ENCODE peak calls at places on chromosomes 2 and 18, in four cellular contexts. T is IMR-90, C is K562, M is colonic mucosa. L is an unnamed sample.

GRCh38 chr18:26456070-26456491 is 92.3 kb downstream of the KCTD1 start:
- DNase-seq in C (no peak), M (no peak), T (no peak), L (no peak)

GRCh38 chr2:220068877-220069276 is 441.4 kb downstream of the SLC4A3 start:
- DNase-seq in T (no peak), M (no peak), C (no peak), L (no peak)

GRCh38 chr2:174392706-174393105 is 2.8 kb upstream of the SCRN3 start:
- DNase-seq in T (no peak), C (no peak), M (no peak), L (no peak)

GRCh38 chr2:6650311-6650710 is 215.4 kb downstream of the CMPK2 start:
- DNase-seq in C (no peak), T (no peak), M (no peak), L (no peak)

GRCh38 chr2:47198985-47199451 is 43.9 kb upstream of the STPG4 start:
- DNase-seq in M (no peak), T (peak), C (peak), L (peak)

GRCh38 chr2:14552286-14552685 is 80.2 kb upstream of the LRATD1 start:
- DNase-seq in M (no peak), C (no peak), T (no peak), L (no peak)

GRCh38 chr2:153543639-153544071 is 65.1 kb upstream of the RPRM start:
- DNase-seq in M (no peak), T (no peak), C (no peak), L (no peak)

GRCh38 chr18:58402247-58402646 is 226.6 kb downstream of the ALPK2 start:
- DNase-seq in T (no peak), C (no peak), M (no peak), L (no peak)

GRCh38 chr2:240585101-240585500 is 1.4 kb upstream of the CAPN10 start:
- DNase-seq in M (no peak), C (no peak), T (no peak), L (no peak)

GRCh38 chr2:236161531-236161930 is 6.7 kb downstream of the GBX2 start:
- DNase-seq in M (no peak), C (no peak), T (no peak), L (no peak)

GRCh38 chr2:227506456-227506855 is 34.5 kb downstream of the AGFG1 start:
- DNase-seq in C (no peak), T (no peak), M (no peak), L (no peak)

GRCh38 chr2:111689899-111690298 is 194.1 kb downstream of the ANAPC1 start:
- DNase-seq in T (no peak), M (no peak), C (no peak), L (no peak)

GRCh38 chr2:239322414-239323086 is 78.3 kb downstream of the HDAC4 start:
- DNase-seq in C (peak), M (peak), T (peak), L (no peak)

GRCh38 chr2:39320162-39320561 is 76.4 kb upstream of the CDKL4 start:
- DNase-seq in C (no peak), M (no peak), T (no peak), L (no peak)

GRCh38 chr2:28639836-28640235 is 111.8 kb upstream of the PPP1CB start:
- DNase-seq in C (no peak), T (no peak), M (peak), L (no peak)

GRCh38 chr18:25350561-25351201 is 1.3 kb downstream of the ZNF521 start:
- DNase-seq in M (peak), C (no peak), T (peak), L (peak)

GRCh38 chr18:36526611-36527010 is 229.1 kb downstream of the FHOD3 start:
- DNase-seq in T (peak), C (no peak), M (no peak), L (no peak)

GRCh38 chr2:120606280-120606679 is 129.4 kb upstream of the GLI2 start:
- DNase-seq in C (no peak), T (no peak), M (no peak), L (no peak)

GRCh38 chr2:238161291-238162051 is 2.7 kb downstream of the ERFE start:
- DNase-seq in T (no peak), C (no peak), M (no peak), L (no peak)

GRCh38 chr2:11753452-11753885 is 7.0 kb downstream of the LPIN1 start:
- DNase-seq in C (no peak), M (peak), T (no peak), L (no peak)

GRCh38 chr2:215435261-215435808 is 533 bp downstream of the FN1 start:
- DNase-seq in T (no peak), C (peak), M (no peak), L (no peak)

GRCh38 chr2:238420878-238421694 is 5.6 kb upstream of the ASB1 start:
- DNase-seq in T (no peak), M (no peak), C (peak), L (no peak)

GRCh38 chr2:182103531-182103930 is 117.9 kb downstream of the PPP1R1C start:
- DNase-seq in M (no peak), T (no peak), C (no peak), L (no peak)

GRCh38 chr18:44185981-44186380 is 494.7 kb upstream of the SETBP1 start:
- DNase-seq in C (no peak), M (no peak), T (no peak), L (no peak)

GRCh38 chr18:61738488-61738887 is 154.3 kb downstream of the RNF152 start:
- DNase-seq in M (no peak), T (peak), C (no peak), L (no peak)

GRCh38 chr2:38685116-38685735 is 19.3 kb downstream of the GALM start:
- DNase-seq in C (peak), T (peak), M (no peak), L (no peak)

GRCh38 chr18:68874361-68874760 is 76.5 kb downstream of the CCDC102B start:
- DNase-seq in C (no peak), M (no peak), T (peak), L (no peak)

DNA sequence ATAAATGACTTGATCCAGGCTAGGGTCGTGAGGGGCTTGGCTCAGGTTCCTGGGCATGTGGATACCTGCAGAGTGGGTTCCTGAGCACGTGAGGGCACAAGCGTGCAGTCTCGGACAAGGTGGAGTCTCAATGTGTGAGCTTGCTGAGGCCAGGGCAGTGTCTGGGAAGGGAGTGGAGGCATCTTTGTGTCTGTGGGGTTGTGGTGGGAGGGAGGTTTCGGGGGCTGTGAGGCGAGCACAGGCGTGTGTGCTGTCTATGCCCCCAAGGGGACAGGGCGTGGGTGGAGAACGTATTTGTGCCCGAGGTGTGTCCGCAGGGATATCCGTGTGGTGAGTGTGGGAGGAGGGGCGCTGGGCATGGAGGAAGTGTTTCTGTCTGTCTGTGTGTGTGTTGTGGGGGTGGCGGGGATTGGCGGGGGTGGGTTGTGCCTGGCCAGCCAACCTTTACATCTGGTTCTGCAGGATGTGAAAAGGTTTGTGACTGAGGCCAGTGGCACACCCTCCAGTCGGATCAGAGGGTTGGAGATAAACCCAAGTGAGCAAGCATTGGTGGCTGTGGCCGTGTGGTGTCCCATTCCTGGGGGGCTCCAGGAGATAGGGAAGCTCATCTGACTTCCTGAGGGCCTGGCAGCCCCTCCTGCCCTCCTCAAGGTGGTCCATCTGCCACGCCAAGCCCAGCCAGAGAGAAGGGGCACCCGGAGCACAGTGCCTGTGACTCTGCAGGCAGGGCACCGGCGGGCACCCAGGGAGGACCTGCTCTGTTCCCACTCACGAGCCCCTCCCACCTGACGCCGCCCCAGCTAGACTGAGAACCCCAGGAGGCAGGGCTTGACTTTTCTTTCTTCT is 57.1 kb downstream of the ZFP36L2 start:
- DNase-seq in T (no peak), M (peak), C (no peak), L (no peak)
- TF ChIP-seq CTCF in T (no peak), M (no peak), C (no peak), L (no peak)

DNA sequence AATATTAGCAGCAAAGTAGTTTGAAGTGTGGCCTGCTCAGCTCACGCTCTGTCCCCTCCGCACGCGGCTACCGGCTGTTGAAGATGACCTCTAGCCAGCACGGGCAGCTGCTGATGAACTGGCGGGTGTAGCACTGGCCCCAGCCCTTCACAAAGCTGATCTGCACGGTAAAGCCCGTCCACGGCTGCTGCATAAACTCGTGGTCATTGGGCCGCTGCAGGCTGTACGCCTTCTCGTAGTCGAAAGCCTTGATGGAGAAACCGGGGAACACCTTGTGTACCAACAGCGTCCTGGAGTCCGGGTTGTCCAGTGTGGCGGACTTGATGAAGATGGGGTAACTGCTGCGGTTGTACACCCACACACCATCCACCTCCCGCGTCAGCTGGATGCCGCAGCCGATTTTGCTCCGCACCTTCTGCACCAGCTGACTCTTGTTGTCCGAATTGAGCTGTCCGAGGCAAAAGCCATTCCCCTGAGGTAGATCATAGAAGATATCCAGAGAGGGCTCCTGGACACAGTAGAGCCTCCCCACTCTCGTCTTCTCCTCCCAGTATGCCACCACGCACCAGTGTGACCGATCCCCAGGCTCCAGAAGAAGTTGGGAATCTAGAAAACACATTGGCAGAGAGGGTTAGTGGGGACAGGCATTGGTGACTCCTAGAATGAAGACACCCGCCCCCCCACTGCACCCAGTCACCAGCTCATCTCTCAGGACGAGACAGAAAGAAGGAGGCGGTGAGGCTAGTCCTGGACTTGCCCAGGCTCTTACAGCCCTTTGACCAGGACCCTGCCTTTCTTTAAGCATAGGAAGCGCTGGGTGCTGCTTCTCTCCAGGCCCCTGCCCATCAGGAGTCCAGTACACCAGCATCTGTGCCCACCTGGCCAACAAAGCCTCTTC is 29.2 kb downstream of the SMAD7 start:
- DNase-seq in T (no peak), C (no peak), M (peak), L (no peak)
- H3K4me3 ChIP-seq in T (no peak), C (no peak), M (no peak), L (no peak)

GRCh38 chr18:5894215-5894612 is 1.1 kb downstream of the TMEM200C start:
- DNase-seq in C (no peak), M (no peak), T (peak), L (no peak)
- H3K27ac ChIP-seq in C (no peak), M (no peak), T (peak), L (no peak)

DNA sequence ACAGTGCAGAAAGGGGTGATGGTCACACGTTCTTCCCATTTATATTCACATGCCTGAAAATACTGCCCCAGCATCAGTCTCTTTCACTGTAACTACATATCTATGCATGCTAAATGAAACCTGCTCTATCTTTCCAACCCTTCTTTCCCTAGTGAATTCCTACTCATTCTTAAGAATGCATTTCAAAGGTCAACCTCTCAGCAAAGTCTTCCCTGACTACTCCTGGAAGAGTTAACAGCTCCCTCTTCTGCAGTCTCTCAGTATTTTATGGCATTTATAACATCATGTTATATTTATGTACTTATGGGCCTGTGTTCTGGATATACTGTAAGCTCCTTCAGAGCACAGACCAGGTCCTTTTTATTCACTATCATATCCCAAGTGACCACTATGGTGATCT is 71.7 kb upstream of the GALNT5 start:
- DNase-seq in M (no peak), T (peak), C (no peak), L (no peak)
- TF ChIP-seq CTCF in M (no peak), T (peak), C (no peak), L (peak)

GRCh38 chr2:231397011-231397927 is 1.8 kb downstream of the B3GNT7 start:
- DNase-seq in T (no peak), C (no peak), M (peak), L (no peak)

GRCh38 chr2:231397928-231398294 is 2.4 kb downstream of the B3GNT7 start:
- DNase-seq in C (no peak), T (no peak), M (peak), L (no peak)

GRCh38 chr2:231395188-231396057 is at the start of gene B3GNT7:
- DNase-seq in C (no peak), T (no peak), M (peak), L (no peak)

GRCh38 chr2:231394201-231395141 is 1.0 kb upstream of the B3GNT7 start:
- DNase-seq in M (peak), T (no peak), C (peak), L (no peak)

DNA sequence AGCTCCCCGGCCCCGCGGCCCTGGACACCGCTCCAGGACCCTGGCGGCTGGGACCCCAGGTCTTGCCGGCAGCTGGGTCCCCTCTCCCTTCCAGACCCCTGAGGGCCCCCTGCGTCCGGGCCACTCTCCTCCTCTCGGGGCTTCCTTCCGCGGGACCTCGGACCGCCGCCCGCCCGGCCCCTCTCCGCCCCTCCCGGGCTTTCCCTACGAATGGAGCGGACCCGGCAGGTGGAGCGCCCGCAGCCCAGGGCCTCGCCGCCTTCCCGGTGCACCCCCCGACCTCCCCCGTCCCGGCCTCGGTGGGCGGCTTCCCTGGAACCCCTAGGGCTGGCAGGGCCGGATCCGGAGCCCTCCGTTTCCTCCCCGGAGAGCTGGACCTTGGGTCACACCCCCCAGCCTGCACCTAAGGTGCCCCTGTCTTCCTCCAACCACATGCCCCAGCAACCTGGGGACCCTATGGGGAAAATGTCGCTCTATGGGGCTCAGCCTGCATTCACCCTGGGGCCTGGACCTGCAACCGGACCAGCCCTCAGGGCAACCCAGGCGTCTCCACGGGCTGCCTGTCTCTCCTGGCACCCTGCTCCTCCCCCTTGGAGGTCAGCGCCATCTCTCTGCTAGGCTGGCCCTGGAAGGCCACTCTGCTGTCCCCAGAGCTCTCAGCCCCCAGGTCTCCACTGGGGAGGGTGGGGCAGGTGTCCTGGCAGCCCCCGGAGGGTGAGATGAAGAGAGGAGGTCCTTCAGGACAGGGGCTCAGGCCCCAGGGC is 730 bp downstream of the B3GNT7 start:
- DNase-seq in T (no peak), M (no peak), C (no peak), L (no peak)
- H3K4me3 ChIP-seq in T (no peak), M (peak), C (no peak), L (no peak)

DNA sequence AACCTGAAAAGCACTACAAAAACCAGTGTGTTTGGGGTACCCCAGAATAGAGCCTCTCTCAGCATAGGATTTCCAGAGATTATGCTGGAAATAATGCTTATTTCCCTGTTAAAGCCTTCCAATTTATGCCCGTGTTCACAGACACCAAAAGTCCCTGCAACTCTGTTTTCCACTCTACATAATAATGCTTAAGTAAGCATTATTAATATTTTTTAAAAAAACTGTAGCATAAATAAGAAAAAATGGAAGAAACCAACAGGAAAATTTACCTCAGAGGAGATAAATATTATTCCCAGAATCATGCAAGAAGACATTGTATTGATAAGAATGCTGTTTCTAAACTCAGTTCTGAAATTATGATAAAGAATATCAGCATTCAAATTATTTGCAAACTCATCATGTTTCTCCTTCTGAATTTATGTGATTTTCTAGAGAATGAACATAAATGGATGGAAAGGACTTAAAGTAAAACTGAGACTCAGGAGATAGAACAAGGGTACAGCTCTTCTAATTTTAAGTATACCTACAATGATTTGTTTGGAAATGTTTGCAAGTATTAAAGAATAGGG is 241.7 kb downstream of the LRP1B start:
- DNase-seq in C (no peak), M (no peak), T (no peak), L (no peak)
- H3K27ac ChIP-seq in C (no peak), M (no peak), T (no peak), L (no peak)

L was measured in AG04450.